ENCODE peak calls at places on chromosomes 13 and 19, in five cellular contexts. F is activated naive CD4-positive, alpha-beta T cell treated with anti-CD3 and anti-CD28 coated beads, Interleukin-2, amount 50 U/mL, for 72 hours; S is cardiac fibroblast; O is A549; P is GOT3. E is an unnamed sample.

GRCh38 chr19:31674503-31675186 is 325.4 kb upstream of the TSHZ3 start:
- DNase-seq in F (no peak), S (peak; percentile 16), O (no peak), P (no peak), E (no peak)

GRCh38 chr13:102680842-102681725 is 13.8 kb downstream of the METTL21C start:
- DNase-seq in F (no peak), S (peak; percentile 43), O (no peak), P (no peak), E (no peak)

GRCh38 chr13:34627905-34628682 is 314.0 kb upstream of the NBEA start:
- DNase-seq in F (no peak), S (no peak), O (no peak), P (no peak), E (no peak)

GRCh38 chr13:48769107-48769704 is 115.5 kb downstream of the CYSLTR2 start:
- DNase-seq in F (peak; percentile 89), S (peak; percentile 95), O (peak; percentile 34), P (peak; percentile 28), E (peak; percentile 88)

GRCh38 chr19:5617080-5617479 is 5.5 kb downstream of the SAFB2 start:
- DNase-seq in F (no peak), S (no peak), O (no peak), P (no peak), E (no peak)

GRCh38 chr19:343941-344624 is 513 bp downstream of the MIER2 start:
- DNase-seq in F (peak; percentile 44), S (peak; percentile 34), O (peak; percentile 47), P (no peak), E (peak; percentile 59)

GRCh38 chr19:18802354-18802753 is 11.2 kb upstream of the COMP start:
- DNase-seq in F (no peak), S (no peak), O (no peak), P (no peak), E (no peak)

GRCh38 chr19:30516586-30516985 is 144.4 kb downstream of the ZNF536 start:
- DNase-seq in F (no peak), S (no peak), O (no peak), P (no peak), E (no peak)

GRCh38 chr19:2933490-2933910 is 11.3 kb downstream of the ZNF77 start:
- DNase-seq in F (no peak), S (no peak), O (no peak), P (no peak), E (no peak)

GRCh38 chr19:49591731-49592485 is 926 bp downstream of the PRR12 start:
- DNase-seq in F (peak; percentile 54), S (peak; percentile 40), O (peak; percentile 84), P (no peak), E (peak; percentile 77)

GRCh38 chr19:56836059-56836458 is 4.5 kb downstream of the PEG3 start:
- DNase-seq in F (no peak), S (no peak), O (no peak), P (no peak), E (no peak)

GRCh38 chr19:23769691-23770468 is 11.2 kb upstream of the ZNF681 start:
- DNase-seq in F (no peak), S (no peak), O (no peak), P (no peak), E (no peak)

GRCh38 chr13:114226088-114226487 is 8.6 kb upstream of the CDC16 start:
- DNase-seq in F (no peak), S (no peak), O (no peak), P (no peak), E (peak; percentile 51)

GRCh38 chr13:38530492-38530891 is 156.4 kb upstream of the FREM2 start:
- DNase-seq in F (no peak), S (peak; percentile 43), O (no peak), P (no peak), E (peak; percentile 1)

GRCh38 chr19:40570313-40571004 is 6.2 kb upstream of the SHKBP1 start:
- DNase-seq in F (peak; percentile 95), S (peak; percentile 100), O (peak; percentile 100), P (peak; percentile 92), E (peak; percentile 99)

GRCh38 chr13:106047859-106048258 is 487.6 kb downstream of the EFNB2 start:
- DNase-seq in F (no peak), S (peak; percentile 35), O (no peak), P (no peak), E (no peak)

GRCh38 chr13:57874530-57874929 is 243.0 kb downstream of the PCDH17 start:
- DNase-seq in F (no peak), S (no peak), O (no peak), P (no peak), E (peak; percentile 90)

GRCh38 chr19:31154021-31154420 is 195.2 kb downstream of the TSHZ3 start:
- DNase-seq in F (no peak), S (peak; percentile 76), O (no peak), P (no peak), E (no peak)

GRCh38 chr19:52336117-52336811 is at the start of gene ZNF610:
- DNase-seq in F (peak; percentile 90), S (peak; percentile 88), O (no peak), P (peak; percentile 30), E (peak; percentile 70)

GRCh38 chr19:15595069-15595468 is 19.9 kb upstream of the CYP4F8 start:
- DNase-seq in F (no peak), S (peak; percentile 10), O (no peak), P (no peak), E (no peak)

GRCh38 chr13:95356916-95357315 is 55.7 kb upstream of the ABCC4 start:
- DNase-seq in F (no peak), S (no peak), O (no peak), P (no peak), E (no peak)

GRCh38 chr13:95155504-95155903 is 145.7 kb downstream of the ABCC4 start:
- DNase-seq in F (no peak), S (no peak), O (no peak), P (no peak), E (no peak)

GRCh38 chr13:95568131-95568530 is 15.6 kb downstream of the CLDN10 start:
- DNase-seq in F (no peak), S (no peak), O (no peak), P (no peak), E (no peak)

GRCh38 chr19:5036733-5037681 is 68.1 kb downstream of the KDM4B start:
- DNase-seq in F (no peak), S (peak; percentile 51), O (no peak), P (no peak), E (no peak)